ENCODE peak calls at places on chromosomes 6 and 20, in four cellular contexts. D, T, M and A are unnamed samples.

GRCh38 chr6:145260491-145260890 is 474.8 kb downstream of the EPM2A start:
- DNase-seq in M (no peak), T (no peak), D (no peak), A (no peak)

GRCh38 chr6:116680880-116681672 is at the start of gene KPNA5:
- DNase-seq in T (peak), M (peak), D (peak), A (peak)

GRCh38 chr6:79762370-79762769 is 131.2 kb downstream of the SH3BGRL2 start:
- DNase-seq in M (no peak), D (no peak), T (no peak), A (no peak)

GRCh38 chr6:162964703-162965140 is 236.9 kb downstream of the PACRG start:
- DNase-seq in T (no peak), D (no peak), M (no peak), A (no peak)

GRCh38 chr6:89927788-89928565 is 33.7 kb downstream of the GJA10 start:
- DNase-seq in M (no peak), D (no peak), T (no peak), A (no peak)

GRCh38 chr20:16209826-16210365 is 363.4 kb downstream of the KIF16B start:
- DNase-seq in D (no peak), M (no peak), T (no peak), A (no peak)

GRCh38 chr20:23242104-23242503 is 108.5 kb upstream of the NXT1 start:
- DNase-seq in D (no peak), M (no peak), T (no peak), A (no peak)

GRCh38 chr20:4488407-4489339 is 233.0 kb upstream of the PRND start:
- DNase-seq in D (no peak), M (no peak), T (no peak), A (no peak)

GRCh38 chr6:111604259-111605099 is 1.2 kb downstream of the TRAF3IP2 start:
- DNase-seq in M (peak), T (no peak), D (no peak), A (no peak)

GRCh38 chr6:2858678-2859324 is 17.1 kb upstream of the SERPINB1 start:
- DNase-seq in D (peak), M (no peak), T (peak), A (peak)

GRCh38 chr6:140344149-140344913 is 969.9 kb upstream of the CITED2 start:
- DNase-seq in D (no peak), M (no peak), T (no peak), A (no peak)

GRCh38 chr6:22062807-22063408 is 233.9 kb downstream of the PRL start:
- DNase-seq in D (no peak), T (peak), M (no peak), A (peak)